ENCODE peak calls at places on chromosome 20, in seven cellular contexts. Q is T-helper 22 cell, A is non-pigmented ciliary epithelial cell, C is RPMI7951, P is foreskin fibroblast, E is AG04449, J is HCT116. B is an unnamed sample.

GRCh38 chr20:47432251-47433210 is 69.2 kb upstream of the NCOA3 start:
- DNase-seq in E (no peak), J (peak), P (peak), Q (no peak), C (peak), A (no peak), B (no peak)

GRCh38 chr20:51065615-51066014 is 42.7 kb upstream of the KCNG1 start:
- DNase-seq in Q (no peak), C (no peak), J (no peak), E (no peak), P (no peak), A (no peak), B (no peak)

GRCh38 chr20:57810511-57811372 is 100.9 kb upstream of the PMEPA1 start:
- DNase-seq in E (no peak), P (no peak), C (peak), Q (no peak), J (no peak), A (no peak), B (no peak)

GRCh38 chr20:34112600-34113061 is 588 bp upstream of the EIF2S2 start:
- DNase-seq in P (peak), C (peak), E (no peak), Q (no peak), J (no peak), A (no peak), B (no peak)

GRCh38 chr20:58212636-58213035 is 15.8 kb downstream of the ANKRD60 start:
- DNase-seq in P (no peak), A (no peak), J (no peak), E (no peak), Q (no peak), C (no peak), B (no peak)

GRCh38 chr20:14986026-14986655 is 648.7 kb upstream of the FLRT3 start:
- DNase-seq in A (no peak), P (no peak), Q (no peak), C (no peak), E (no peak), J (no peak), B (no peak)

GRCh38 chr20:50450961-50451752 is 59.0 kb upstream of the PTPN1 start:
- DNase-seq in J (no peak), P (peak), E (no peak), A (no peak), Q (no peak), C (peak), B (no peak)

GRCh38 chr20:46296526-46297250 is 11.6 kb downstream of the CDH22 start:
- DNase-seq in P (no peak), C (no peak), A (no peak), Q (no peak), J (no peak), E (no peak), B (no peak)

GRCh38 chr20:52595492-52595891 is 376.7 kb upstream of the TSHZ2 start:
- DNase-seq in A (no peak), C (no peak), J (no peak), E (no peak), P (no peak), Q (no peak), B (no peak)

GRCh38 chr20:5390719-5391118 is 74.0 kb upstream of the PROKR2 start:
- DNase-seq in J (no peak), E (no peak), Q (no peak), C (no peak), P (no peak), A (no peak), B (no peak)

GRCh38 chr20:22339091-22339881 is 245.1 kb downstream of the FOXA2 start:
- DNase-seq in A (peak), J (peak), P (peak), C (peak), E (no peak), Q (no peak), B (no peak)

GRCh38 chr20:63751471-63752271 is 12.1 kb downstream of the SLC2A4RG start:
- DNase-seq in A (no peak), C (no peak), J (no peak), Q (no peak), P (no peak), E (no peak), B (peak)

GRCh38 chr20:49560646-49561045 is 7.3 kb downstream of the PTGIS start:
- DNase-seq in Q (no peak), P (no peak), J (no peak), E (no peak), C (no peak), A (no peak), B (no peak)

GRCh38 chr20:34928411-34928810 is 27.2 kb downstream of the GSS start:
- DNase-seq in E (no peak), J (no peak), A (no peak), P (no peak), C (no peak), Q (no peak), B (no peak)

GRCh38 chr20:47300071-47300470 is 56.4 kb downstream of the ZMYND8 start:
- DNase-seq in P (peak), J (no peak), A (no peak), E (no peak), Q (no peak), C (peak), B (no peak)

GRCh38 chr20:58349586-58349985 is 39.4 kb upstream of the VAPB start:
- DNase-seq in J (no peak), E (peak), Q (no peak), P (peak), A (peak), C (peak), B (no peak)

GRCh38 chr20:6074145-6074561 is 20.3 kb upstream of the LRRN4 start:
- DNase-seq in J (no peak), Q (no peak), C (peak), E (no peak), P (no peak), A (no peak), B (no peak)

GRCh38 chr20:20375862-20376261 is 8.0 kb downstream of the INSM1 start:
- DNase-seq in E (no peak), A (no peak), C (no peak), P (no peak), J (no peak), Q (no peak), B (no peak)

GRCh38 chr20:56710577-56711465 is 81.7 kb downstream of the TFAP2C start:
- DNase-seq in Q (no peak), E (no peak), A (peak), J (peak), C (peak), P (peak), B (no peak)

GRCh38 chr20:59141818-59142581 is 21.6 kb upstream of the ZNF831 start:
- DNase-seq in J (no peak), P (no peak), C (peak), E (no peak), A (no peak), Q (no peak), B (no peak)

GRCh38 chr20:35731469-35731788 is 10.6 kb downstream of the RBM39 start:
- DNase-seq in E (no peak), P (no peak), C (no peak), A (no peak), Q (no peak), J (no peak), B (no peak)

GRCh38 chr20:41108531-41108930 is 28.8 kb upstream of the PLCG1 start:
- DNase-seq in E (no peak), C (no peak), J (no peak), P (no peak), Q (no peak), A (no peak), B (no peak)

GRCh38 chr20:59835448-59836395 is 97.7 kb downstream of the SYCP2 start:
- DNase-seq in P (peak), E (no peak), A (no peak), J (no peak), C (peak), Q (no peak), B (no peak)

GRCh38 chr20:57048027-57048869 is 218.2 kb downstream of the BMP7 start:
- DNase-seq in J (no peak), P (peak), A (no peak), Q (no peak), C (peak), E (no peak), B (no peak)

GRCh38 chr20:44888226-44889103 is 3.0 kb downstream of the YWHAB start:
- DNase-seq in Q (no peak), P (peak), E (no peak), A (no peak), J (no peak), C (no peak), B (no peak)

GRCh38 chr20:48625136-48625900 is 202.5 kb downstream of the PREX1 start:
- DNase-seq in E (no peak), A (no peak), P (no peak), C (no peak), J (no peak), Q (no peak), B (no peak)

GRCh38 chr20:19552144-19552895 is 205.7 kb upstream of the RIN2 start:
- DNase-seq in E (no peak), J (no peak), A (no peak), Q (no peak), C (peak), P (no peak), B (no peak)

GRCh38 chr20:33431797-33432381 is 11.7 kb downstream of the SNTA1 start:
- DNase-seq in P (no peak), C (no peak), E (no peak), J (no peak), A (no peak), Q (no peak), B (no peak)

GRCh38 chr20:18857640-18858039 is 44.1 kb downstream of the SCP2D1 start:
- DNase-seq in P (no peak), A (no peak), C (peak), Q (no peak), J (no peak), E (no peak), B (no peak)

GRCh38 chr20:63809856-63810255 is 21.2 kb downstream of the ZBTB46 start:
- DNase-seq in J (no peak), P (no peak), E (no peak), C (no peak), A (no peak), Q (no peak), B (no peak)

GRCh38 chr20:23231561-23232218 is 118.9 kb upstream of the NXT1 start:
- DNase-seq in Q (no peak), E (no peak), P (peak), A (no peak), C (peak), J (no peak), B (no peak)

GRCh38 chr20:4886771-4887527 is 114.4 kb downstream of the SLC23A2 start:
- DNase-seq in J (no peak), C (no peak), P (no peak), Q (no peak), E (no peak), A (no peak), B (no peak)

GRCh38 chr20:40744494-40745175 is 55.6 kb upstream of the MAFB start:
- DNase-seq in J (no peak), C (no peak), P (no peak), Q (no peak), A (no peak), E (no peak), B (no peak)

GRCh38 chr20:23126281-23127061 is 40.3 kb upstream of the CD93 start:
- DNase-seq in A (no peak), P (no peak), C (no peak), J (no peak), Q (no peak), E (no peak), B (no peak)

GRCh38 chr20:18790787-18791186 is 22.8 kb upstream of the SCP2D1 start:
- DNase-seq in J (no peak), Q (no peak), E (no peak), A (no peak), P (no peak), C (no peak), B (no peak)

GRCh38 chr20:40956926-40957760 is 71.5 kb upstream of the TOP1 start:
- DNase-seq in C (no peak), A (no peak), J (no peak), Q (no peak), E (no peak), P (no peak), B (no peak)

B was measured in effector memory CD4-positive, alpha-beta T cell.